ENCODE peak calls at places on chromosome 6, in nine cellular contexts. One of them, this sample, is unnamed.

GRCh38 chr6:127069659-127070279 is 48.7 kb upstream of the RSPO3 start:
- DNase-seq in activated CD8-positive, alpha-beta T cell treated with anti-CD3 and anti-CD28 coated beads for 36 hours: no peak
- DNase-seq in prostate gland: no peak
- DNase-seq in pancreas: no peak
- DNase-seq in psoas muscle: no peak
- DNase-seq in AG04450: no peak
- DNase-seq in Peyer's patch: no peak
- DNase-seq in neural crest cell: no peak
- DNase-seq in glutamatergic neuron: no peak
- DNase-seq in this sample: no peak

GRCh38 chr6:132218063-132218696 is 183.1 kb downstream of the MOXD1 start:
- DNase-seq in pancreas: no peak
- DNase-seq in neural crest cell: no peak
- DNase-seq in activated CD8-positive, alpha-beta T cell treated with anti-CD3 and anti-CD28 coated beads for 36 hours: no peak
- DNase-seq in Peyer's patch: no peak
- DNase-seq in glutamatergic neuron: no peak
- DNase-seq in psoas muscle: no peak
- DNase-seq in prostate gland: no peak
- DNase-seq in AG04450: peak
- DNase-seq in this sample: no peak

GRCh38 chr6:142377112-142377848 is 75.5 kb downstream of the ADGRG6 start:
- DNase-seq in prostate gland: peak
- DNase-seq in pancreas: no peak
- DNase-seq in Peyer's patch: no peak
- DNase-seq in neural crest cell: no peak
- DNase-seq in AG04450: no peak
- DNase-seq in psoas muscle: no peak
- DNase-seq in glutamatergic neuron: peak
- DNase-seq in activated CD8-positive, alpha-beta T cell treated with anti-CD3 and anti-CD28 coated beads for 36 hours: no peak
- DNase-seq in this sample: no peak

GRCh38 chr6:1479095-1479494 is 89.7 kb downstream of the FOXF2 start:
- DNase-seq in prostate gland: no peak
- DNase-seq in psoas muscle: no peak
- DNase-seq in Peyer's patch: no peak
- DNase-seq in pancreas: no peak
- DNase-seq in glutamatergic neuron: no peak
- DNase-seq in activated CD8-positive, alpha-beta T cell treated with anti-CD3 and anti-CD28 coated beads for 36 hours: no peak
- DNase-seq in AG04450: no peak
- DNase-seq in neural crest cell: no peak
- DNase-seq in this sample: no peak

GRCh38 chr6:120157873-120158272 is 808.3 kb upstream of the MAN1A1 start:
- DNase-seq in activated CD8-positive, alpha-beta T cell treated with anti-CD3 and anti-CD28 coated beads for 36 hours: no peak
- DNase-seq in glutamatergic neuron: no peak
- DNase-seq in pancreas: no peak
- DNase-seq in psoas muscle: no peak
- DNase-seq in prostate gland: no peak
- DNase-seq in neural crest cell: no peak
- DNase-seq in Peyer's patch: no peak
- DNase-seq in AG04450: no peak
- DNase-seq in this sample: no peak

GRCh38 chr6:150099953-150100352 is 31.0 kb upstream of the ULBP3 start:
- DNase-seq in glutamatergic neuron: no peak
- DNase-seq in neural crest cell: no peak
- DNase-seq in psoas muscle: no peak
- DNase-seq in AG04450: no peak
- DNase-seq in pancreas: no peak
- DNase-seq in Peyer's patch: no peak
- DNase-seq in prostate gland: no peak
- DNase-seq in activated CD8-positive, alpha-beta T cell treated with anti-CD3 and anti-CD28 coated beads for 36 hours: no peak
- DNase-seq in this sample: no peak

GRCh38 chr6:113683968-113684367 is 173.2 kb upstream of the MARCKS start:
- DNase-seq in pancreas: no peak
- DNase-seq in psoas muscle: no peak
- DNase-seq in Peyer's patch: no peak
- DNase-seq in neural crest cell: no peak
- DNase-seq in prostate gland: no peak
- DNase-seq in AG04450: no peak
- DNase-seq in activated CD8-positive, alpha-beta T cell treated with anti-CD3 and anti-CD28 coated beads for 36 hours: no peak
- DNase-seq in glutamatergic neuron: no peak
- DNase-seq in this sample: no peak

GRCh38 chr6:40778186-40778585 is 191.0 kb upstream of the LRFN2 start:
- DNase-seq in pancreas: no peak
- DNase-seq in neural crest cell: no peak
- DNase-seq in Peyer's patch: no peak
- DNase-seq in psoas muscle: no peak
- DNase-seq in glutamatergic neuron: no peak
- DNase-seq in prostate gland: no peak
- DNase-seq in activated CD8-positive, alpha-beta T cell treated with anti-CD3 and anti-CD28 coated beads for 36 hours: no peak
- DNase-seq in AG04450: no peak
- DNase-seq in this sample: no peak

GRCh38 chr6:30006170-30007131 is 54.6 kb upstream of the POLR1H start:
- DNase-seq in activated CD8-positive, alpha-beta T cell treated with anti-CD3 and anti-CD28 coated beads for 36 hours: peak
- DNase-seq in glutamatergic neuron: peak
- DNase-seq in psoas muscle: peak
- DNase-seq in neural crest cell: no peak
- DNase-seq in AG04450: no peak
- DNase-seq in prostate gland: peak
- DNase-seq in pancreas: peak
- DNase-seq in Peyer's patch: peak
- DNase-seq in this sample: no peak

GRCh38 chr6:137056121-137056880 is 11.5 kb upstream of the IL20RA start:
- DNase-seq in pancreas: no peak
- DNase-seq in glutamatergic neuron: no peak
- DNase-seq in psoas muscle: no peak
- DNase-seq in prostate gland: no peak
- DNase-seq in Peyer's patch: no peak
- DNase-seq in AG04450: no peak
- DNase-seq in neural crest cell: no peak
- DNase-seq in activated CD8-positive, alpha-beta T cell treated with anti-CD3 and anti-CD28 coated beads for 36 hours: no peak
- DNase-seq in this sample: no peak

GRCh38 chr6:18464176-18464575 is 77.0 kb downstream of the RNF144B start:
- DNase-seq in pancreas: no peak
- DNase-seq in prostate gland: no peak
- DNase-seq in AG04450: no peak
- DNase-seq in neural crest cell: no peak
- DNase-seq in activated CD8-positive, alpha-beta T cell treated with anti-CD3 and anti-CD28 coated beads for 36 hours: no peak
- DNase-seq in psoas muscle: no peak
- DNase-seq in glutamatergic neuron: no peak
- DNase-seq in Peyer's patch: no peak
- DNase-seq in this sample: no peak

GRCh38 chr6:97778290-97779038 is 495.4 kb upstream of the MMS22L start:
- DNase-seq in psoas muscle: no peak
- DNase-seq in activated CD8-positive, alpha-beta T cell treated with anti-CD3 and anti-CD28 coated beads for 36 hours: no peak
- DNase-seq in neural crest cell: no peak
- DNase-seq in AG04450: no peak
- DNase-seq in pancreas: no peak
- DNase-seq in prostate gland: no peak
- DNase-seq in Peyer's patch: no peak
- DNase-seq in glutamatergic neuron: no peak
- DNase-seq in this sample: no peak

DNA sequence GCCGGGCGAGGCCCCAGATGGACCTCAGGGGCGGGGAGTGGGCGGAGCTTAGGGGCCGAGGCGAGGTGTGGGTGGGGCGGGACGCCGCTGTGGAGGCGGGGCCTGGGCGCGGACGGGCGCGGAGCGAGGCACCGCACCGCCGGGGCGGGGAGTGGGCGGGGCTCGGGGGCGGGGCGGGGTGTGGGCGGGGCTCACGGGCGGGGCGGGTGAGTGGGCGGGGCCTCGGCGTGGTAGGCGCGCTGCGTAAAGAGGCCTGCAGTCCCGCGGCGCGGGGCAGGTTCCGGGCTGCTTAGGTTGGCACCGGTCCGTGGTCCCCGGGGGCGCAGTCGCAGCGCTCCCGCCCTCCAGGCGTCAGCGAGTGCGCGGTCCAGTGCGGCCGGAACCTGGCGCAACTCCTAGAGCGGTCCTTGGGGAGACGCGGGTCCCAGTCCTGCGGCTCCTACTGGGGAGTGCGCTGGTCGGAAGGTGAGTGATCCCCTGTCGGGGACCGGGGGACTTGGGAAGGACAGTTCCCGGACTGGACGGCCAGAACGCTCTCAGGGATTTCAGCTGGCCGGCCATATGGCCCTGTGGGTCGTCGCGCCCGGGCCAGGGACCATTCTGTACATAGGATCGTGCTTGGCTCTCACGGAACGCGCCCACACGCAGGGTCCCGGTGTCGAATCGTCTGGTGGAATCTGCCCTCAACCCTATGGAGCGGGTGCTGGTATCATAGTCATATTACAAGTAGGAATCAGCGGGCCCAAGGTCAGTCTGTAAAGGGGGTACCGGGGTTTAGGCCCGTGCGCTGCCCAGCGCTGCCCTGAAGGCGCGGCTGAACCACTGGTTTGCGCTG is at the start of gene NQO2:
- DNase-seq in activated CD8-positive, alpha-beta T cell treated with anti-CD3 and anti-CD28 coated beads for 36 hours: peak
- DNase-seq in glutamatergic neuron: peak
- DNase-seq in psoas muscle: peak
- DNase-seq in pancreas: peak
- DNase-seq in prostate gland: peak
- DNase-seq in neural crest cell: peak
- DNase-seq in Peyer's patch: peak
- DNase-seq in AG04450: peak
- DNase-seq in this sample: peak
- TF ChIP-seq CTCF in activated CD8-positive, alpha-beta T cell treated with anti-CD3 and anti-CD28 coated beads for 36 hours: no peak
- TF ChIP-seq CTCF in glutamatergic neuron: no peak
- TF ChIP-seq CTCF in psoas muscle: no peak
- TF ChIP-seq CTCF in pancreas: no peak
- TF ChIP-seq CTCF in prostate gland: peak
- TF ChIP-seq CTCF in neural crest cell: no peak
- TF ChIP-seq CTCF in Peyer's patch: no peak
- TF ChIP-seq CTCF in AG04450: no peak
- TF ChIP-seq CTCF in this sample: no peak

GRCh38 chr6:143867236-143867635 is 3.0 kb downstream of the ZC2HC1B start:
- DNase-seq in Peyer's patch: no peak
- DNase-seq in glutamatergic neuron: no peak
- DNase-seq in AG04450: no peak
- DNase-seq in prostate gland: no peak
- DNase-seq in neural crest cell: no peak
- DNase-seq in activated CD8-positive, alpha-beta T cell treated with anti-CD3 and anti-CD28 coated beads for 36 hours: no peak
- DNase-seq in pancreas: no peak
- DNase-seq in psoas muscle: no peak
- DNase-seq in this sample: no peak

GRCh38 chr6:143877584-143878271 is 13.5 kb downstream of the ZC2HC1B start:
- DNase-seq in prostate gland: no peak
- DNase-seq in Peyer's patch: no peak
- DNase-seq in AG04450: no peak
- DNase-seq in neural crest cell: no peak
- DNase-seq in glutamatergic neuron: no peak
- DNase-seq in psoas muscle: no peak
- DNase-seq in pancreas: no peak
- DNase-seq in activated CD8-positive, alpha-beta T cell treated with anti-CD3 and anti-CD28 coated beads for 36 hours: no peak
- DNase-seq in this sample: no peak

DNA sequence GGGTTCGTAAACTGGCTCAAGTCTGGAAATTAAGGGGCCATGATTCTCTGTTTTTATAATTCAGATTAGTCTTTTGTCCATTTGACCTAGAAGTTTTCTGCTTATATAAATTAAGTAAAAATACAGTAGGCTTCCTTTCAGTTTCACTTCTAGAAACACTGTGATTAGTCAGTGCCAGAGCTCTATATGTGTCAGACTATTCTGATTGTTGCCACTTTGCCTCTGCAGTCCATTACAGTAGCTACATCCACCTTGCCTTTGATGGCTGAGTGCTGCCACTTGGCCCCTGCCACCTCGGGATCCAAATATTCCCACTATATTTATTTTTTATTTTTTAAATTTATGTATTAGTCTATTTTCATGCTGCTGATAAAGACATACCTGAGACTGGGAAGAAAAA is 7.9 kb downstream of the ZC2HC1B start:
- DNase-seq in Peyer's patch: no peak
- DNase-seq in glutamatergic neuron: no peak
- DNase-seq in pancreas: no peak
- DNase-seq in neural crest cell: no peak
- DNase-seq in activated CD8-positive, alpha-beta T cell treated with anti-CD3 and anti-CD28 coated beads for 36 hours: peak
- DNase-seq in psoas muscle: no peak
- DNase-seq in prostate gland: no peak
- DNase-seq in AG04450: no peak
- DNase-seq in this sample: no peak
- TF ChIP-seq CTCF in Peyer's patch: no peak
- TF ChIP-seq CTCF in glutamatergic neuron: no peak
- TF ChIP-seq CTCF in pancreas: no peak
- TF ChIP-seq CTCF in neural crest cell: no peak
- TF ChIP-seq CTCF in activated CD8-positive, alpha-beta T cell treated with anti-CD3 and anti-CD28 coated beads for 36 hours: no peak
- TF ChIP-seq CTCF in psoas muscle: no peak
- TF ChIP-seq CTCF in prostate gland: no peak
- TF ChIP-seq CTCF in AG04450: no peak
- TF ChIP-seq CTCF in this sample: no peak

GRCh38 chr6:125361868-125362267 is 60.1 kb upstream of the HDDC2 start:
- DNase-seq in AG04450: no peak
- DNase-seq in Peyer's patch: no peak
- DNase-seq in psoas muscle: no peak
- DNase-seq in prostate gland: no peak
- DNase-seq in neural crest cell: no peak
- DNase-seq in glutamatergic neuron: no peak
- DNase-seq in activated CD8-positive, alpha-beta T cell treated with anti-CD3 and anti-CD28 coated beads for 36 hours: no peak
- DNase-seq in pancreas: no peak
- DNase-seq in this sample: no peak

GRCh38 chr6:125367036-125367782 is 65.4 kb upstream of the HDDC2 start:
- DNase-seq in Peyer's patch: no peak
- DNase-seq in glutamatergic neuron: no peak
- DNase-seq in activated CD8-positive, alpha-beta T cell treated with anti-CD3 and anti-CD28 coated beads for 36 hours: no peak
- DNase-seq in pancreas: no peak
- DNase-seq in neural crest cell: no peak
- DNase-seq in prostate gland: no peak
- DNase-seq in AG04450: no peak
- DNase-seq in psoas muscle: no peak
- DNase-seq in this sample: no peak

GRCh38 chr6:125363010-125363359 is 61.2 kb upstream of the HDDC2 start:
- DNase-seq in glutamatergic neuron: no peak
- DNase-seq in neural crest cell: no peak
- DNase-seq in AG04450: no peak
- DNase-seq in Peyer's patch: no peak
- DNase-seq in activated CD8-positive, alpha-beta T cell treated with anti-CD3 and anti-CD28 coated beads for 36 hours: no peak
- DNase-seq in prostate gland: no peak
- DNase-seq in pancreas: no peak
- DNase-seq in psoas muscle: no peak
- DNase-seq in this sample: no peak

GRCh38 chr6:125365230-125365629 is 63.5 kb upstream of the HDDC2 start:
- DNase-seq in glutamatergic neuron: no peak
- DNase-seq in Peyer's patch: no peak
- DNase-seq in AG04450: no peak
- DNase-seq in activated CD8-positive, alpha-beta T cell treated with anti-CD3 and anti-CD28 coated beads for 36 hours: no peak
- DNase-seq in pancreas: no peak
- DNase-seq in prostate gland: no peak
- DNase-seq in psoas muscle: no peak
- DNase-seq in neural crest cell: no peak
- DNase-seq in this sample: no peak

GRCh38 chr6:125363360-125364121 is 61.8 kb upstream of the HDDC2 start:
- DNase-seq in psoas muscle: peak
- DNase-seq in glutamatergic neuron: peak
- DNase-seq in prostate gland: no peak
- DNase-seq in AG04450: no peak
- DNase-seq in activated CD8-positive, alpha-beta T cell treated with anti-CD3 and anti-CD28 coated beads for 36 hours: peak
- DNase-seq in neural crest cell: peak
- DNase-seq in Peyer's patch: peak
- DNase-seq in pancreas: peak
- DNase-seq in this sample: no peak
- TF ChIP-seq CTCF in psoas muscle: no peak
- TF ChIP-seq CTCF in glutamatergic neuron: no peak
- TF ChIP-seq CTCF in prostate gland: no peak
- TF ChIP-seq CTCF in AG04450: no peak
- TF ChIP-seq CTCF in activated CD8-positive, alpha-beta T cell treated with anti-CD3 and anti-CD28 coated beads for 36 hours: no peak
- TF ChIP-seq CTCF in neural crest cell: no peak
- TF ChIP-seq CTCF in Peyer's patch: no peak
- TF ChIP-seq CTCF in pancreas: no peak
- TF ChIP-seq CTCF in this sample: no peak

GRCh38 chr6:145704153-145704781 is 31.1 kb downstream of the EPM2A start:
- DNase-seq in neural crest cell: no peak
- DNase-seq in Peyer's patch: no peak
- DNase-seq in AG04450: no peak
- DNase-seq in pancreas: no peak
- DNase-seq in activated CD8-positive, alpha-beta T cell treated with anti-CD3 and anti-CD28 coated beads for 36 hours: no peak
- DNase-seq in psoas muscle: no peak
- DNase-seq in prostate gland: no peak
- DNase-seq in glutamatergic neuron: no peak
- DNase-seq in this sample: no peak
- TF ChIP-seq CTCF in neural crest cell: peak
- TF ChIP-seq CTCF in Peyer's patch: no peak
- TF ChIP-seq CTCF in AG04450: peak
- TF ChIP-seq CTCF in pancreas: no peak
- TF ChIP-seq CTCF in activated CD8-positive, alpha-beta T cell treated with anti-CD3 and anti-CD28 coated beads for 36 hours: peak
- TF ChIP-seq CTCF in psoas muscle: peak
- TF ChIP-seq CTCF in prostate gland: peak
- TF ChIP-seq CTCF in glutamatergic neuron: peak
- TF ChIP-seq CTCF in this sample: no peak

This sample was measured in activated B cell treated with CpG ODN at 0.5 μM for 24 hours.